ENCODE peak calls at places on chromosomes 16 and 17, in six cellular contexts. N, M, R, E, S and W are unnamed samples.

GRCh38 chr17:17044846-17045561 is 2.7 kb downstream of the MPRIP start:
- DNase-seq in N (no peak), M (peak; percentile 85), R (peak; percentile 48), E (peak; percentile 71), S (peak; percentile 32), W (no peak)

GRCh38 chr17:48483471-48484131 is 47.2 kb downstream of the HOXB1 start:
- DNase-seq in N (no peak), M (peak; percentile 99), R (peak; percentile 58), E (peak; percentile 99), S (peak; percentile 43), W (no peak)

GRCh38 chr17:52025231-52025630 is 133.3 kb downstream of the CA10 start:
- DNase-seq in N (no peak), M (peak; percentile 22), R (no peak), E (no peak), S (no peak), W (no peak)

GRCh38 chr16:58464047-58464915 is 35.7 kb upstream of the NDRG4 start:
- DNase-seq in N (peak; percentile 20), M (no peak), R (no peak), E (no peak), S (no peak), W (peak; percentile 20)

GRCh38 chr17:70808596-70808995 is 639.3 kb downstream of the KCNJ2 start:
- DNase-seq in N (no peak), M (no peak), R (no peak), E (no peak), S (no peak), W (no peak)

GRCh38 chr17:57861000-57861736 is 11.3 kb upstream of the MRPS23 start:
- DNase-seq in N (no peak), M (peak; percentile 63), R (peak; percentile 56), E (no peak), S (no peak), W (no peak)

GRCh38 chr16:1398351-1398750 is 16.2 kb downstream of the UNKL start:
- DNase-seq in N (no peak), M (no peak), R (no peak), E (no peak), S (no peak), W (no peak)

GRCh38 chr17:32356750-32357149 is 6.8 kb downstream of the ZNF207 start:
- DNase-seq in N (no peak), M (no peak), R (no peak), E (no peak), S (no peak), W (no peak)

GRCh38 chr16:88785106-88785924 is at the start of gene PIEZO1:
- DNase-seq in N (no peak), M (no peak), R (peak; percentile 81), E (no peak), S (peak; percentile 81), W (peak; percentile 85)

GRCh38 chr17:17666111-17666714 is 15.0 kb upstream of the RAI1 start:
- DNase-seq in N (no peak), M (peak; percentile 69), R (no peak), E (peak; percentile 78), S (no peak), W (no peak)

GRCh38 chr16:29850998-29851397 is 12.0 kb downstream of the CDIPT start:
- DNase-seq in N (no peak), M (no peak), R (no peak), E (no peak), S (no peak), W (no peak)

GRCh38 chr17:13597723-13598347 is 3.9 kb downstream of the HS3ST3A1 start:
- DNase-seq in N (no peak), M (peak; percentile 78), R (peak; percentile 51), E (peak; percentile 75), S (no peak), W (no peak)

GRCh38 chr16:2033057-2033911 is 6.6 kb downstream of the NHERF2 start:
- DNase-seq in N (no peak), M (peak; percentile 66), R (no peak), E (peak; percentile 34), S (no peak), W (no peak)

GRCh38 chr17:82228842-82229685 is at the start of gene SLC16A3:
- DNase-seq in N (no peak), M (peak; percentile 63), R (peak; percentile 71), E (peak; percentile 69), S (peak; percentile 86), W (peak; percentile 80)

GRCh38 chr17:73288534-73289302 is 23.1 kb downstream of the CDC42EP4 start:
- DNase-seq in N (no peak), M (peak; percentile 12), R (no peak), E (peak; percentile 52), S (no peak), W (no peak)
- TF ChIP-seq CTCF in N (no peak), M (no peak), R (no peak), E (no peak), S (no peak), W (no peak)

GRCh38 chr17:65418622-65419021 is 142.8 kb downstream of the AXIN2 start:
- DNase-seq in N (no peak), M (no peak), R (no peak), E (no peak), S (no peak), W (no peak)
- TF ChIP-seq CTCF in N (no peak), M (peak; percentile 1), R (no peak), E (no peak), S (no peak), W (no peak)

GRCh38 chr16:4694664-4695451 is 1.5 kb downstream of the NUDT16L1 start:
- DNase-seq in N (no peak), M (no peak), R (peak; percentile 36), E (no peak), S (no peak), W (no peak)
- TF ChIP-seq CTCF in N (no peak), M (peak; percentile 11), R (no peak), E (no peak), S (no peak), W (no peak)

GRCh38 chr16:8937803-8938202 is 25.9 kb downstream of the USP7 start:
- DNase-seq in N (no peak), M (no peak), R (no peak), E (no peak), S (no peak), W (no peak)

GRCh38 chr16:8931864-8932263 is 31.8 kb downstream of the USP7 start:
- DNase-seq in N (peak; percentile 39), M (peak; percentile 58), R (no peak), E (peak; percentile 71), S (no peak), W (peak; percentile 44)

GRCh38 chr16:8935989-8936388 is 27.7 kb downstream of the USP7 start:
- DNase-seq in N (no peak), M (no peak), R (no peak), E (no peak), S (peak; percentile 34), W (no peak)

GRCh38 chr16:8934601-8935000 is 29.1 kb downstream of the USP7 start:
- DNase-seq in N (no peak), M (no peak), R (no peak), E (no peak), S (no peak), W (no peak)

DNA sequence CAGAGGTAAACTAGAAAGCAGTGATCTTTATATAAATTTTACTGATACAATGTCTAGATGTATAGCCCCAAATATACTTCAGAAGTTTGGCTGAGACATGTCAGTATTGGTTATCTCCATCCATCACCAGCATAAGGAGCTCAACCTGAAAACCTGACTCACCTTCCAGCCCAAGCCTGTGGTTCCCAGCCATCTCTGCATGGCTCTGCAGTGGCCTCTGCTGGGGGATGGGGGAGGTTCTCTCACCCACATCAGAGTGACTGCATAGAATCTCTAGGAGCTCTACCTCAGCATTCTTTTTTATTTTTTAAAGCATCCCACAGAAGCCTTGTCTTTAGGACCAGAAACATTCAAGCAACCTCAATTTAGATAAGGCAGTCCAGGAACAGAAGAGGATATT is 27.3 kb downstream of the USP7 start:
- DNase-seq in N (peak; percentile 24), M (peak; percentile 63), R (peak; percentile 63), E (peak; percentile 54), S (no peak), W (peak; percentile 46)
- TF ChIP-seq CTCF in N (peak; percentile 70), M (peak; percentile 82), R (peak; percentile 73), E (peak; percentile 70), S (peak; percentile 87), W (peak; percentile 65)

DNA sequence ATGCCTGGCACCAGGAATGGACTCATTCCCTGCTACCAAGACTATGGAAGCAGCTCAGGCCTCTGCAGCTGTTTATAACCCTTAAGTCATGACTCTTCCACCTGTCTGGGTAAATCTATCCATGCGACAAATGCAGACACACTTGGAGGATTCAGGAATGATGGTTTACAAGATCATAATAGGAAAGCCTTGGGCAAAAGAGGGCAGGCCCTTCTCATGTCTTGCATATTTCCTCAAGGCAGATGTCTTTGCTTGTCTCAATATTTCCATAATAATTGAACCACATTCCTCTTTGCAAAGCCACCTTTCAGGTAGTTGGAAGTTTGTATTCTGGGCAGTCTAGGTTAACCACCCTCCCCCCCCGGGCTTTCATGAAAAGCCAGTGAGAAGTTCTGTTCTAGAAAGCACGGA is 884 bp upstream of the JPT1 start:
- DNase-seq in N (no peak), M (no peak), R (no peak), E (no peak), S (no peak), W (no peak)
- TF ChIP-seq CTCF in N (no peak), M (no peak), R (no peak), E (no peak), S (no peak), W (no peak)

GRCh38 chr16:47697826-47698225 is 236.7 kb downstream of the PHKB start:
- DNase-seq in N (no peak), M (no peak), R (no peak), E (no peak), S (no peak), W (no peak)

GRCh38 chr16:47695746-47696145 is 234.6 kb downstream of the PHKB start:
- DNase-seq in N (no peak), M (no peak), R (no peak), E (no peak), S (no peak), W (no peak)

GRCh38 chr16:47699090-47699489 is 238.0 kb downstream of the PHKB start:
- DNase-seq in N (no peak), M (no peak), R (no peak), E (no peak), S (no peak), W (no peak)

DNA sequence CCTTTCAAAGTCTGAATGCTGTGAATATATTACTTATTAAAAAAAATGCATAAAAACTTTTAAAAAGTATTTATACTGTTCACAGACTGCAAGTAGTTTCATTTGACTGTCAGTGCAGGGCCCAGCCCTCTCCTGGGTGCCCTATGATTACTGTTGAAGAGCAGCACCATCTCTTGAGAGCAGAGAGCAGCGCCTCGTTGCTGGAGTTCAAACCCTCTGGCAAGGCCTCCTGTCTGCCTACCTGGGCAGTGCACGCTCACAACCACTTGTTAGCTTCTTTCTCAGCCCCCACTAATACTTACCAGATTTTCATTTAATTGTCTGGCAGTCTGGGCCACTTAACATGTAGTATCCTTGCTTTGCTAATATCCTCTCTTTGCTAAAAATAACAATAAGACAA is 233.4 kb downstream of the PHKB start:
- DNase-seq in N (no peak), M (no peak), R (no peak), E (no peak), S (no peak), W (no peak)
- TF ChIP-seq CTCF in N (no peak), M (no peak), R (no peak), E (no peak), S (no peak), W (no peak)